ENCODE peak calls at places on chromosomes 6 and 20, in four cellular contexts. X is cardiac fibroblast, L is A549, B is left lung. C is an unnamed sample.

GRCh38 chr6:54876365-54876764 is 29.8 kb downstream of the FAM83B start:
- DNase-seq in X (no peak), L (no peak), B (no peak), C (no peak)

GRCh38 chr20:46785958-46786357 is 76.5 kb downstream of the SLC2A10 start:
- DNase-seq in X (no peak), L (no peak), B (no peak), C (no peak)

GRCh38 chr6:149028767-149029405 is 282.1 kb downstream of the UST start:
- DNase-seq in X (peak), L (peak), B (peak), C (peak)

GRCh38 chr6:38404355-38404754 is 235.4 kb downstream of the BTBD9 start:
- DNase-seq in X (peak), L (no peak), B (no peak), C (no peak)

GRCh38 chr20:37119356-37120036 is 23.7 kb upstream of the RBL1 start:
- DNase-seq in X (no peak), L (no peak), B (no peak), C (no peak)

GRCh38 chr6:33965766-33966165 is 162.0 kb upstream of the MLN start:
- DNase-seq in X (no peak), L (no peak), B (peak), C (no peak)

GRCh38 chr20:23371496-23371895 is 9.5 kb downstream of the GZF1 start:
- DNase-seq in X (no peak), L (no peak), B (no peak), C (no peak)

GRCh38 chr6:138293428-138293827 is 75.1 kb upstream of the PBOV1 start:
- DNase-seq in X (no peak), L (no peak), B (no peak), C (no peak)

GRCh38 chr6:74096329-74096728 is 400.3 kb downstream of the CD109 start:
- DNase-seq in X (no peak), L (no peak), B (no peak), C (no peak)

GRCh38 chr6:152085533-152085932 is 278.1 kb downstream of the ESR1 start:
- DNase-seq in X (peak), L (no peak), B (no peak), C (no peak)

GRCh38 chr6:33790306-33790855 is 1.5 kb upstream of the LEMD2 start:
- DNase-seq in X (no peak), L (no peak), B (no peak), C (no peak)

GRCh38 chr6:147341486-147341885 is 137.3 kb downstream of the STXBP5 start:
- DNase-seq in X (no peak), L (no peak), B (no peak), C (no peak)

GRCh38 chr6:56481957-56482356 is 160.7 kb downstream of the DST start:
- DNase-seq in X (no peak), L (no peak), B (no peak), C (no peak)

DNA sequence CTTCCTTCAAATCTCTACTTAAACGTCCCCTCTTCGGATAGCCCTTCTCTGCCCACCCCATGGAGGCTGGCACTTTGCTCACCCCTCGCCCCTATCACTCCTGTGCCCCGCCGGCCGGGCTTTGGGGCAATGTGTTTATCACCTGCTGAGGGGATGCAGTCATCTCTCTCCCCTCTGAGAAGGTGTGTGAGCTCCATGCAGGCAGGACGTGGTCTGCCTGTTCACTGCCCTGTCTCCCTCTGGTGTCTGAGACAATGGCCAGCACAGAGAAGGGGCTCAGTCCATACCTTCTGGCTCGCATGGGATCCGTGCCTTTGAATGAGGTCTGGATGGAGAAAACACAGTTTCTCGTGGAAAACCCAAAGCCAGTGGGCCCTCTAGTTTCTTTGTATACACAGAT is 67.6 kb downstream of the GFOD1 start:
- DNase-seq in X (no peak), L (no peak), B (no peak), C (no peak)
- TF ChIP-seq CTCF in X (no peak), L (no peak), B (no peak), C (no peak)

DNA sequence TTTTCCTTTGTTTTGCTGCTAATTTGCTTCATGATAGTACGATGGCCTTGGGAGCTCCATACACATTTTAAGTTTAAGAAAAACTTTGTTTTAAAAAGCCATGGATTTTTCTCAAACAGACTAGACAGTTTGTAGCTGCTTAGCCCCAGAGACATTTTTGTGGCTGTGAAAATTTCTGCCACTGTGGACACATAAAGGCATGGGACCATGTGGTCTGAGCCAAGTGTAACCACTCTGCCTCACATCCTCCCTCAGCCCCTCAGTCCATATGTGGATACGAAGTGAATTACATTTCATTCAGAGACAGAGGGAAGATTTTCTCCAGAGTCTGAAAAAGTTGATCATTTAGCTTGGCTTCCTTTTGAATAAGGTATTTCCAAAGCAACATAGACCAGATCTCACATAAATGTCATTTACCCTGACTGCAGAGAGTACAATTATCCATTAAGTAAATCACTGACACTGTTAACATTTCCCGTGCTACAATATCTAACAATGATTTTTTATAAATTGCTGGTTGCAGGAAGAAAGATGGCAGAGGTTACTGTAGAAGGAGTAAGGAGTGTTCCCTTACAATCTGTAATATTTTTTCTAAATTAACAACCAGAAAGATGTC is 87.4 kb downstream of the GJA1 start:
- DNase-seq in X (peak), L (no peak), B (no peak), C (peak)
- H3K4me3 ChIP-seq in X (no peak), L (no peak), B (no peak), C (peak)

DNA sequence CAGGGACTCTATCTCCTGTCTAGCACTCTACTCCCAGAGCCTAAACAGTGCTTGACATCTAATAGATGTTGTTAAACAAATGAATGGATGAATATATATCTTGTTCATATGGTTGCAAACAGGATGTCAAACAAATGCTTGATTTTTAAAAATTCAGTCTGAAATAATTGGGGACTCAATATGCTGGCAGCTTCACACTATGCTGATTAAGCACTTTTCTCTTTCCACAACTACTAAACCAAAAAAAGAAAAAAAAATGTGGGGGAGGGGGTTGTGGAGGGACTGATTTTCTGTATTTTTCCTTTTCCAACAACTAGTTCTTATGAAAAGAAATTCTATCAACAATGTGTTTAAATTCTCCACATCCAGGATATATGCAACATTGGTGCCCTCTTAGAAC is 42.9 kb downstream of the SF3B5 start:
- DNase-seq in X (no peak), L (no peak), B (no peak), C (no peak)
- TF ChIP-seq CTCF in X (no peak), L (no peak), B (no peak), C (no peak)

DNA sequence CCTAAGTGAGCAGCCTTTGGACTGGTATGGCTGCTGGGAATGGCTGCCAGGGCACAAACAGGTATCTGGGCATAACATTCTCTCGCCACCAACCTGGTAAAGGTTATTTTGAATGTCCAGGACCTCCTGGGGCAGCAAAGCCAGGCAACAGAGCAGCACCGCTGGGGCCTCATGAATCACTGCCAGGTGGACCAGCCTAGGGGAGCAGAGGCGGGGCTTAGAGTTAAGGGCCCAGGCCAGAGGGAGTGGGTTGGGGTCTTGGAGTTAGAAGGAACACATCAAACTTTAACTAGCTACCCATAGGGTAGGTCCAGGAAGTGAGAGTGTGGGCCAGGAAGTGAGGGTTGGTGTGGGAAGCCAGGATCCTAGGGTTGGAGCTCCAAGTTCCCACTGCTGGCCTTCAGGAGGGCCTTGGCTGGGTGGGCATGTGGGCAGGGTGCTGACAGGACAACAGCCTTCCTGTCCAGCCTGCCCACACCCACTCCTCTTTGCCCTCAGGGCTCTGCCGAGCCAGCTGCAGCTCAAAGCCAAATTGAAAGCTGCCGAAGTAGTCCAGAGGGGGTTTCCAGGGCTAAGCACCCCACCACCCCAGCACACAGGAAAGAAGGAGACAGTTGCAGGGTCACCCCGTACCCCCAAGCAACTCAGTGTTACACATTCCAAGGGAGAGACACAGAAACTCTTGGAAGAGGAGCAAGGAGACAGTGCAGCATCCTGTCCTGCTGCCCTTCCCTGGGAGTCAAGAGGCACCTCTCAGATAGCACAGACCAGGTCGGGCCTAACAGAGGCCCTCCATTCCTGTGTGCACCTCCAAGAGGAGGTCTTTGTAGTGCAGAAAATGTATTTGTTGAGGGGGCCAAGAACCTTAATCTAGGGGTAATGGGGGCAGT is 2.6 kb downstream of the NFKBIE start:
- DNase-seq in X (no peak), L (no peak), B (no peak), C (no peak)
- H3K4me3 ChIP-seq in X (no peak), L (peak), B (peak), C (peak)

C was measured in HFF-Myc.